ENCODE peak calls at places on chromosomes 6 and 20, in ten cellular contexts. One of them, this sample, is unnamed.

GRCh38 chr6:40918035-40918651 is 120.9 kb downstream of the UNC5CL start:
- DNase-seq in choroid plexus epithelial cell: no peak
- DNase-seq in H9: peak; percentile 39
- DNase-seq in DMS153: no peak
- DNase-seq in stimulated activated CD4-positive, alpha-beta T cell treated with anti-CD3 and anti-CD28 coated beads, Interleukin-15, amount 100 ng/mL, for 1 hour: no peak
- DNase-seq in amniotic stem cell: no peak
- DNase-seq in HTR-8/SVneo: no peak
- DNase-seq in glomerular endothelial cell: no peak
- DNase-seq in RWPE1: no peak
- DNase-seq in memory B cell: no peak
- DNase-seq in this sample: no peak

GRCh38 chr6:107554326-107554725 is 64.4 kb downstream of the SOBP start:
- DNase-seq in choroid plexus epithelial cell: no peak
- DNase-seq in H9: no peak
- DNase-seq in DMS153: no peak
- DNase-seq in stimulated activated CD4-positive, alpha-beta T cell treated with anti-CD3 and anti-CD28 coated beads, Interleukin-15, amount 100 ng/mL, for 1 hour: no peak
- DNase-seq in amniotic stem cell: no peak
- DNase-seq in HTR-8/SVneo: no peak
- DNase-seq in glomerular endothelial cell: no peak
- DNase-seq in RWPE1: no peak
- DNase-seq in memory B cell: no peak
- DNase-seq in this sample: no peak

GRCh38 chr20:35129647-35130069 is 17.5 kb downstream of the EDEM2 start:
- DNase-seq in choroid plexus epithelial cell: peak; percentile 63
- DNase-seq in H9: no peak
- DNase-seq in DMS153: peak; percentile 16
- DNase-seq in stimulated activated CD4-positive, alpha-beta T cell treated with anti-CD3 and anti-CD28 coated beads, Interleukin-15, amount 100 ng/mL, for 1 hour: no peak
- DNase-seq in amniotic stem cell: no peak
- DNase-seq in HTR-8/SVneo: no peak
- DNase-seq in glomerular endothelial cell: no peak
- DNase-seq in RWPE1: no peak
- DNase-seq in memory B cell: no peak
- DNase-seq in this sample: no peak

GRCh38 chr6:140090871-140091270 is 716.4 kb upstream of the CITED2 start:
- DNase-seq in choroid plexus epithelial cell: no peak
- DNase-seq in H9: no peak
- DNase-seq in DMS153: no peak
- DNase-seq in stimulated activated CD4-positive, alpha-beta T cell treated with anti-CD3 and anti-CD28 coated beads, Interleukin-15, amount 100 ng/mL, for 1 hour: no peak
- DNase-seq in amniotic stem cell: no peak
- DNase-seq in HTR-8/SVneo: no peak
- DNase-seq in glomerular endothelial cell: no peak
- DNase-seq in RWPE1: no peak
- DNase-seq in memory B cell: no peak
- DNase-seq in this sample: no peak

GRCh38 chr20:52094693-52095092 is 96.9 kb downstream of the ZFP64 start:
- DNase-seq in choroid plexus epithelial cell: no peak
- DNase-seq in H9: no peak
- DNase-seq in DMS153: no peak
- DNase-seq in stimulated activated CD4-positive, alpha-beta T cell treated with anti-CD3 and anti-CD28 coated beads, Interleukin-15, amount 100 ng/mL, for 1 hour: no peak
- DNase-seq in amniotic stem cell: no peak
- DNase-seq in HTR-8/SVneo: no peak
- DNase-seq in glomerular endothelial cell: no peak
- DNase-seq in RWPE1: no peak
- DNase-seq in memory B cell: no peak
- DNase-seq in this sample: no peak

GRCh38 chr6:77566235-77566634 is 86.6 kb upstream of the MEI4 start:
- DNase-seq in choroid plexus epithelial cell: no peak
- DNase-seq in H9: no peak
- DNase-seq in DMS153: no peak
- DNase-seq in stimulated activated CD4-positive, alpha-beta T cell treated with anti-CD3 and anti-CD28 coated beads, Interleukin-15, amount 100 ng/mL, for 1 hour: no peak
- DNase-seq in amniotic stem cell: no peak
- DNase-seq in HTR-8/SVneo: no peak
- DNase-seq in glomerular endothelial cell: no peak
- DNase-seq in RWPE1: no peak
- DNase-seq in memory B cell: no peak
- DNase-seq in this sample: no peak

GRCh38 chr6:82570083-82570482 is 206.5 kb downstream of the TPBG start:
- DNase-seq in choroid plexus epithelial cell: peak; percentile 41
- DNase-seq in H9: no peak
- DNase-seq in DMS153: peak; percentile 88
- DNase-seq in stimulated activated CD4-positive, alpha-beta T cell treated with anti-CD3 and anti-CD28 coated beads, Interleukin-15, amount 100 ng/mL, for 1 hour: no peak
- DNase-seq in amniotic stem cell: no peak
- DNase-seq in HTR-8/SVneo: no peak
- DNase-seq in glomerular endothelial cell: no peak
- DNase-seq in RWPE1: no peak
- DNase-seq in memory B cell: no peak
- DNase-seq in this sample: no peak

GRCh38 chr20:12110711-12111110 is 193.0 kb downstream of the BTBD3 start:
- DNase-seq in choroid plexus epithelial cell: peak; percentile 26
- DNase-seq in H9: no peak
- DNase-seq in DMS153: no peak
- DNase-seq in stimulated activated CD4-positive, alpha-beta T cell treated with anti-CD3 and anti-CD28 coated beads, Interleukin-15, amount 100 ng/mL, for 1 hour: no peak
- DNase-seq in amniotic stem cell: no peak
- DNase-seq in HTR-8/SVneo: no peak
- DNase-seq in glomerular endothelial cell: no peak
- DNase-seq in RWPE1: no peak
- DNase-seq in memory B cell: no peak
- DNase-seq in this sample: no peak

GRCh38 chr20:25553819-25554296 is 31.5 kb downstream of the NINL start:
- DNase-seq in choroid plexus epithelial cell: peak; percentile 89
- DNase-seq in H9: no peak
- DNase-seq in DMS153: peak; percentile 47
- DNase-seq in stimulated activated CD4-positive, alpha-beta T cell treated with anti-CD3 and anti-CD28 coated beads, Interleukin-15, amount 100 ng/mL, for 1 hour: no peak
- DNase-seq in amniotic stem cell: no peak
- DNase-seq in HTR-8/SVneo: no peak
- DNase-seq in glomerular endothelial cell: no peak
- DNase-seq in RWPE1: no peak
- DNase-seq in memory B cell: no peak
- DNase-seq in this sample: no peak

GRCh38 chr6:137492771-137493217 is 1.4 kb downstream of the OLIG3 start:
- DNase-seq in choroid plexus epithelial cell: no peak
- DNase-seq in H9: no peak
- DNase-seq in DMS153: no peak
- DNase-seq in stimulated activated CD4-positive, alpha-beta T cell treated with anti-CD3 and anti-CD28 coated beads, Interleukin-15, amount 100 ng/mL, for 1 hour: no peak
- DNase-seq in amniotic stem cell: no peak
- DNase-seq in HTR-8/SVneo: no peak
- DNase-seq in glomerular endothelial cell: no peak
- DNase-seq in RWPE1: no peak
- DNase-seq in memory B cell: no peak
- DNase-seq in this sample: no peak

GRCh38 chr20:37265152-37265551 is 3.5 kb upstream of the GHRH start:
- DNase-seq in choroid plexus epithelial cell: no peak
- DNase-seq in H9: no peak
- DNase-seq in DMS153: no peak
- DNase-seq in stimulated activated CD4-positive, alpha-beta T cell treated with anti-CD3 and anti-CD28 coated beads, Interleukin-15, amount 100 ng/mL, for 1 hour: no peak
- DNase-seq in amniotic stem cell: no peak
- DNase-seq in HTR-8/SVneo: no peak
- DNase-seq in glomerular endothelial cell: no peak
- DNase-seq in RWPE1: no peak
- DNase-seq in memory B cell: no peak
- DNase-seq in this sample: no peak

This sample was measured in effector memory CD8-positive, alpha-beta T cell.